ENCODE peak calls at places on chromosomes 13 and 19, in four cellular contexts. One of them, this sample, is unnamed.

GRCh38 chr19:2041686-2042484 is 9.2 kb downstream of the MKNK2 start:
- DNase-seq in cortex of kidney: peak; percentile 97
- DNase-seq in RCC 7860: no peak
- DNase-seq in aorta: peak; percentile 100
- DNase-seq in this sample: peak; percentile 99

GRCh38 chr19:3142292-3142670 is 6.4 kb downstream of the GNA15 start:
- DNase-seq in cortex of kidney: no peak
- DNase-seq in RCC 7860: peak; percentile 80
- DNase-seq in aorta: no peak
- DNase-seq in this sample: no peak

GRCh38 chr19:17504030-17504429 is 7.4 kb upstream of the PGLS start:
- DNase-seq in aorta: no peak
- DNase-seq in cortex of kidney: no peak
- DNase-seq in RCC 7860: no peak
- DNase-seq in this sample: no peak

GRCh38 chr19:3049089-3049488 is 13.2 kb downstream of the TLE5 start:
- DNase-seq in cortex of kidney: no peak
- DNase-seq in aorta: no peak
- DNase-seq in RCC 7860: no peak
- DNase-seq in this sample: no peak

GRCh38 chr19:7191946-7192691 is 102.1 kb downstream of the INSR start:
- DNase-seq in aorta: no peak
- DNase-seq in cortex of kidney: no peak
- DNase-seq in RCC 7860: no peak
- DNase-seq in this sample: no peak

GRCh38 chr13:30159446-30159839 is 147.9 kb downstream of the KATNAL1 start:
- DNase-seq in cortex of kidney: no peak
- DNase-seq in RCC 7860: peak; percentile 91
- DNase-seq in aorta: no peak
- DNase-seq in this sample: peak; percentile 73

GRCh38 chr19:15885167-15885566 is 12.7 kb downstream of the CYP4F2 start:
- DNase-seq in cortex of kidney: no peak
- DNase-seq in RCC 7860: no peak
- DNase-seq in aorta: no peak
- DNase-seq in this sample: no peak

GRCh38 chr19:55079400-55080038 is 3.9 kb downstream of the EPS8L1 start:
- DNase-seq in aorta: no peak
- DNase-seq in RCC 7860: no peak
- DNase-seq in cortex of kidney: no peak
- DNase-seq in this sample: no peak

GRCh38 chr13:84430441-84430840 is 548.2 kb upstream of the SLITRK1 start:
- DNase-seq in cortex of kidney: no peak
- DNase-seq in aorta: no peak
- DNase-seq in RCC 7860: no peak
- DNase-seq in this sample: no peak

GRCh38 chr13:34294483-34295129 is 476.7 kb downstream of the RFC3 start:
- DNase-seq in RCC 7860: no peak
- DNase-seq in aorta: no peak
- DNase-seq in cortex of kidney: no peak
- DNase-seq in this sample: no peak

GRCh38 chr13:28031220-28031903 is 42.9 kb upstream of the URAD start:
- DNase-seq in RCC 7860: no peak
- DNase-seq in aorta: no peak
- DNase-seq in cortex of kidney: no peak
- DNase-seq in this sample: no peak

This sample was measured in cardiac septum.